ENCODE peak calls at places on chromosomes 1 and 21, in eight cellular contexts. One of them, this sample, is unnamed.

GRCh38 chr1:167617100-167617949 is 12.7 kb upstream of the RCSD1 start:
- DNase-seq in mucosa of descending colon: no peak
- DNase-seq in pancreas: no peak
- DNase-seq in lower leg skin: peak; percentile 49
- DNase-seq in uterus: no peak
- DNase-seq in nephron progenitor cell: peak; percentile 29
- DNase-seq in epithelial cell of esophagus: peak; percentile 95
- DNase-seq in endodermal cell: peak; percentile 79
- DNase-seq in this sample: peak; percentile 62

GRCh38 chr1:59155326-59155725 is 141.6 kb upstream of the FGGY start:
- DNase-seq in nephron progenitor cell: no peak
- DNase-seq in uterus: no peak
- DNase-seq in pancreas: no peak
- DNase-seq in lower leg skin: no peak
- DNase-seq in epithelial cell of esophagus: no peak
- DNase-seq in endodermal cell: no peak
- DNase-seq in mucosa of descending colon: no peak
- DNase-seq in this sample: no peak

GRCh38 chr1:248630551-248630950 is 4.3 kb downstream of the OR2T11 start:
- DNase-seq in endodermal cell: no peak
- DNase-seq in uterus: no peak
- DNase-seq in mucosa of descending colon: no peak
- DNase-seq in lower leg skin: no peak
- DNase-seq in epithelial cell of esophagus: no peak
- DNase-seq in pancreas: no peak
- DNase-seq in nephron progenitor cell: no peak
- DNase-seq in this sample: no peak

GRCh38 chr1:29133861-29134694 is 10.4 kb upstream of the TMEM200B start:
- DNase-seq in epithelial cell of esophagus: no peak
- DNase-seq in uterus: no peak
- DNase-seq in mucosa of descending colon: no peak
- DNase-seq in pancreas: no peak
- DNase-seq in lower leg skin: no peak
- DNase-seq in endodermal cell: no peak
- DNase-seq in nephron progenitor cell: no peak
- DNase-seq in this sample: no peak

GRCh38 chr1:179447489-179447888 is 81.7 kb downstream of the AXDND1 start:
- DNase-seq in lower leg skin: no peak
- DNase-seq in endodermal cell: peak; percentile 77
- DNase-seq in nephron progenitor cell: no peak
- DNase-seq in epithelial cell of esophagus: peak; percentile 42
- DNase-seq in uterus: no peak
- DNase-seq in pancreas: no peak
- DNase-seq in mucosa of descending colon: no peak
- DNase-seq in this sample: no peak

GRCh38 chr1:21764615-21765423 is 18.1 kb downstream of the USP48 start:
- DNase-seq in mucosa of descending colon: no peak
- DNase-seq in pancreas: peak; percentile 71
- DNase-seq in uterus: no peak
- DNase-seq in endodermal cell: peak; percentile 69
- DNase-seq in nephron progenitor cell: no peak
- DNase-seq in lower leg skin: peak; percentile 49
- DNase-seq in epithelial cell of esophagus: peak; percentile 82
- DNase-seq in this sample: no peak

GRCh38 chr1:110634455-110635281 is 28.5 kb upstream of the KCNA2 start:
- DNase-seq in lower leg skin: peak; percentile 44
- DNase-seq in pancreas: peak; percentile 92
- DNase-seq in nephron progenitor cell: no peak
- DNase-seq in epithelial cell of esophagus: peak; percentile 70
- DNase-seq in endodermal cell: peak; percentile 17
- DNase-seq in uterus: peak; percentile 81
- DNase-seq in mucosa of descending colon: peak; percentile 82
- DNase-seq in this sample: peak; percentile 55

GRCh38 chr1:60936052-60936619 is 146.2 kb upstream of the NFIA start:
- DNase-seq in mucosa of descending colon: no peak
- DNase-seq in nephron progenitor cell: no peak
- DNase-seq in uterus: no peak
- DNase-seq in epithelial cell of esophagus: no peak
- DNase-seq in endodermal cell: no peak
- DNase-seq in pancreas: no peak
- DNase-seq in lower leg skin: no peak
- DNase-seq in this sample: no peak

GRCh38 chr1:247415423-247416361 is at the start of gene NLRP3:
- DNase-seq in endodermal cell: peak; percentile 62
- DNase-seq in pancreas: no peak
- DNase-seq in lower leg skin: peak; percentile 25
- DNase-seq in epithelial cell of esophagus: peak; percentile 47
- DNase-seq in nephron progenitor cell: no peak
- DNase-seq in mucosa of descending colon: no peak
- DNase-seq in uterus: no peak
- DNase-seq in this sample: no peak

GRCh38 chr1:26733982-26734381 is 38.2 kb downstream of the ARID1A start:
- DNase-seq in pancreas: no peak
- DNase-seq in mucosa of descending colon: no peak
- DNase-seq in uterus: no peak
- DNase-seq in lower leg skin: no peak
- DNase-seq in endodermal cell: no peak
- DNase-seq in nephron progenitor cell: no peak
- DNase-seq in epithelial cell of esophagus: peak; percentile 54
- DNase-seq in this sample: no peak

GRCh38 chr1:28505406-28506187 is at the start of gene RCC1:
- DNase-seq in uterus: peak; percentile 96
- DNase-seq in epithelial cell of esophagus: peak; percentile 98
- DNase-seq in mucosa of descending colon: peak; percentile 97
- DNase-seq in pancreas: peak; percentile 97
- DNase-seq in endodermal cell: peak; percentile 98
- DNase-seq in lower leg skin: peak; percentile 98
- DNase-seq in nephron progenitor cell: peak; percentile 93
- DNase-seq in this sample: peak; percentile 82

GRCh38 chr1:160741597-160742348 is 2.7 kb downstream of the SLAMF7 start:
- DNase-seq in uterus: no peak
- DNase-seq in lower leg skin: no peak
- DNase-seq in mucosa of descending colon: no peak
- DNase-seq in epithelial cell of esophagus: no peak
- DNase-seq in endodermal cell: peak; percentile 64
- DNase-seq in nephron progenitor cell: no peak
- DNase-seq in pancreas: no peak
- DNase-seq in this sample: no peak

GRCh38 chr1:178052650-178053461 is 41.0 kb upstream of the RASAL2 start:
- DNase-seq in lower leg skin: no peak
- DNase-seq in nephron progenitor cell: no peak
- DNase-seq in mucosa of descending colon: no peak
- DNase-seq in epithelial cell of esophagus: peak; percentile 29
- DNase-seq in uterus: no peak
- DNase-seq in endodermal cell: no peak
- DNase-seq in pancreas: no peak
- DNase-seq in this sample: no peak

GRCh38 chr1:229478852-229479251 is 29.3 kb downstream of the NUP133 start:
- DNase-seq in endodermal cell: no peak
- DNase-seq in epithelial cell of esophagus: no peak
- DNase-seq in uterus: no peak
- DNase-seq in pancreas: no peak
- DNase-seq in mucosa of descending colon: no peak
- DNase-seq in lower leg skin: no peak
- DNase-seq in nephron progenitor cell: no peak
- DNase-seq in this sample: peak; percentile 18

GRCh38 chr1:206873603-206874188 is 8.3 kb downstream of the IL20 start:
- DNase-seq in pancreas: no peak
- DNase-seq in mucosa of descending colon: no peak
- DNase-seq in nephron progenitor cell: no peak
- DNase-seq in endodermal cell: no peak
- DNase-seq in lower leg skin: no peak
- DNase-seq in uterus: no peak
- DNase-seq in epithelial cell of esophagus: peak; percentile 81
- DNase-seq in this sample: no peak

GRCh38 chr1:158122823-158123390 is 57.8 kb upstream of the CD1D start:
- DNase-seq in uterus: no peak
- DNase-seq in epithelial cell of esophagus: no peak
- DNase-seq in pancreas: no peak
- DNase-seq in nephron progenitor cell: no peak
- DNase-seq in mucosa of descending colon: no peak
- DNase-seq in endodermal cell: no peak
- DNase-seq in lower leg skin: no peak
- DNase-seq in this sample: no peak

GRCh38 chr1:2588661-2589330 is 2.2 kb downstream of the PRXL2B start:
- DNase-seq in nephron progenitor cell: no peak
- DNase-seq in endodermal cell: no peak
- DNase-seq in uterus: no peak
- DNase-seq in lower leg skin: no peak
- DNase-seq in mucosa of descending colon: peak; percentile 62
- DNase-seq in pancreas: no peak
- DNase-seq in epithelial cell of esophagus: no peak
- DNase-seq in this sample: no peak

GRCh38 chr1:10283318-10283984 is 73.1 kb downstream of the KIF1B start:
- DNase-seq in nephron progenitor cell: no peak
- DNase-seq in lower leg skin: no peak
- DNase-seq in epithelial cell of esophagus: no peak
- DNase-seq in uterus: no peak
- DNase-seq in pancreas: no peak
- DNase-seq in mucosa of descending colon: no peak
- DNase-seq in endodermal cell: no peak
- DNase-seq in this sample: no peak

GRCh38 chr1:15001317-15001900 is 152.1 kb upstream of the TMEM51 start:
- DNase-seq in uterus: no peak
- DNase-seq in nephron progenitor cell: no peak
- DNase-seq in epithelial cell of esophagus: no peak
- DNase-seq in lower leg skin: no peak
- DNase-seq in pancreas: no peak
- DNase-seq in mucosa of descending colon: no peak
- DNase-seq in endodermal cell: no peak
- DNase-seq in this sample: no peak

GRCh38 chr1:14999441-14999840 is 154.1 kb upstream of the TMEM51 start:
- DNase-seq in nephron progenitor cell: no peak
- DNase-seq in epithelial cell of esophagus: no peak
- DNase-seq in pancreas: no peak
- DNase-seq in endodermal cell: no peak
- DNase-seq in uterus: no peak
- DNase-seq in mucosa of descending colon: no peak
- DNase-seq in lower leg skin: no peak
- DNase-seq in this sample: no peak

GRCh38 chr1:14997646-14998276 is 155.8 kb upstream of the TMEM51 start:
- DNase-seq in mucosa of descending colon: no peak
- DNase-seq in uterus: no peak
- DNase-seq in nephron progenitor cell: no peak
- DNase-seq in pancreas: no peak
- DNase-seq in endodermal cell: no peak
- DNase-seq in epithelial cell of esophagus: no peak
- DNase-seq in lower leg skin: no peak
- DNase-seq in this sample: no peak

GRCh38 chr1:15000671-15001070 is 152.9 kb upstream of the TMEM51 start:
- DNase-seq in lower leg skin: no peak
- DNase-seq in nephron progenitor cell: no peak
- DNase-seq in uterus: no peak
- DNase-seq in endodermal cell: no peak
- DNase-seq in epithelial cell of esophagus: no peak
- DNase-seq in pancreas: no peak
- DNase-seq in mucosa of descending colon: no peak
- DNase-seq in this sample: no peak

GRCh38 chr1:15000030-15000429 is 153.5 kb upstream of the TMEM51 start:
- DNase-seq in endodermal cell: no peak
- DNase-seq in mucosa of descending colon: no peak
- DNase-seq in nephron progenitor cell: no peak
- DNase-seq in epithelial cell of esophagus: no peak
- DNase-seq in lower leg skin: no peak
- DNase-seq in uterus: no peak
- DNase-seq in pancreas: no peak
- DNase-seq in this sample: no peak
- TF ChIP-seq CTCF in endodermal cell: no peak
- TF ChIP-seq CTCF in mucosa of descending colon: no peak
- TF ChIP-seq CTCF in nephron progenitor cell: no peak
- TF ChIP-seq CTCF in epithelial cell of esophagus: no peak
- TF ChIP-seq CTCF in lower leg skin: no peak
- TF ChIP-seq CTCF in uterus: no peak
- TF ChIP-seq CTCF in pancreas: no peak
- TF ChIP-seq CTCF in this sample: no peak

GRCh38 chr1:212457740-212458338 is 25.1 kb downstream of the NENF start:
- DNase-seq in epithelial cell of esophagus: peak; percentile 62
- DNase-seq in lower leg skin: no peak
- DNase-seq in mucosa of descending colon: no peak
- DNase-seq in uterus: no peak
- DNase-seq in nephron progenitor cell: peak; percentile 65
- DNase-seq in pancreas: peak; percentile 29
- DNase-seq in endodermal cell: peak; percentile 96
- DNase-seq in this sample: no peak
- TF ChIP-seq CTCF in epithelial cell of esophagus: peak; percentile 54
- TF ChIP-seq CTCF in lower leg skin: no peak
- TF ChIP-seq CTCF in mucosa of descending colon: peak; percentile 40
- TF ChIP-seq CTCF in uterus: no peak
- TF ChIP-seq CTCF in nephron progenitor cell: peak; percentile 56
- TF ChIP-seq CTCF in pancreas: no peak
- TF ChIP-seq CTCF in endodermal cell: peak; percentile 90
- TF ChIP-seq CTCF in this sample: no peak

DNA sequence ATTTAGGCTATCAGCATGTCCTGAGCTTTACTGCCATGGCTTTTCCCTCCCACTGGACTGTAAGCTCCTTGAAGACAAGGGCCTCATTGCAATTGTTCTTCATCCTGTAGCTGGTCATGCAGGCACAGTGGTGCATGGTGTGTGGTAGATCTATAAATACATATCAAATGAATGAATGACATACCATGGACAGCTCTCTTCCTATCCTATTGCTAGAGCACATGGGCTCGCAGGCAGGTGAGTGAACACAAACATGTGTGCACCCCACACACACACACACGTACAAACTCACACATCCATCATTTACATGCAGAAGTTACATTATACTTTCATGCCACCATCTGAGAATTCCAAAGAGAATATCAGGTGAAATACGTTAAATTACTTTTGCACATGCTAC is 172.9 kb upstream of the RUNX1 start:
- DNase-seq in mucosa of descending colon: no peak
- DNase-seq in lower leg skin: no peak
- DNase-seq in endodermal cell: no peak
- DNase-seq in epithelial cell of esophagus: peak; percentile 32
- DNase-seq in nephron progenitor cell: no peak
- DNase-seq in pancreas: no peak
- DNase-seq in uterus: no peak
- DNase-seq in this sample: no peak
- TF ChIP-seq CTCF in mucosa of descending colon: no peak
- TF ChIP-seq CTCF in lower leg skin: no peak
- TF ChIP-seq CTCF in endodermal cell: no peak
- TF ChIP-seq CTCF in epithelial cell of esophagus: no peak
- TF ChIP-seq CTCF in nephron progenitor cell: no peak
- TF ChIP-seq CTCF in pancreas: no peak
- TF ChIP-seq CTCF in uterus: no peak
- TF ChIP-seq CTCF in this sample: no peak

DNA sequence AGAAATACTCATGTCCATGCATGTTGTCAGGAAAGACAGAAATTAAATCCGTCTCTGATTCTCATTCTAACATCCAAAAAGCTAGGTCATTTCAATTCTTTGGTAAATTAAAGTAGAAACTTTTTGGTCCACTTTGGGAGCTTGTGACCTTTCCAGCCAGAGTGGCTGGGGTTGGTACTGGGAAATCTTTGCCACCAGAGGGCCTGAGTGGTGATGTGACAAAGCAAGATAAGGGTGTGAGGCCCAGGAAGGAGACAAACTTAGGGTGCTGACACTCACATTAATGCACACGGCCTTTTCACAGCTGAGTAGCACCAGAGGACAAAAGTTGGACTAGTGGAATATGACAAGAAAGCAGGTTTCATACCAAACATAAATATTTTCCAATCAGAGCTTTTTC is 144.3 kb downstream of the DNM3 start:
- DNase-seq in epithelial cell of esophagus: peak; percentile 19
- DNase-seq in endodermal cell: peak; percentile 75
- DNase-seq in pancreas: no peak
- DNase-seq in uterus: no peak
- DNase-seq in mucosa of descending colon: no peak
- DNase-seq in lower leg skin: no peak
- DNase-seq in nephron progenitor cell: no peak
- DNase-seq in this sample: no peak
- TF ChIP-seq CTCF in epithelial cell of esophagus: peak; percentile 38
- TF ChIP-seq CTCF in endodermal cell: peak; percentile 74
- TF ChIP-seq CTCF in pancreas: no peak
- TF ChIP-seq CTCF in uterus: no peak
- TF ChIP-seq CTCF in mucosa of descending colon: no peak
- TF ChIP-seq CTCF in lower leg skin: no peak
- TF ChIP-seq CTCF in nephron progenitor cell: no peak
- TF ChIP-seq CTCF in this sample: no peak